ENCODE peak calls at places on chromosomes 11 and 22, in five cellular contexts. Y, T, R, B and A are unnamed samples. For H3K36me3, the result is how much of the 10 kb centered on the place peaks cover.

GRCh38 chr11:71437879-71438278 is 10.3 kb downstream of the DHCR7 start:
- DNase-seq in B (no peak), Y (no peak), T (no peak), R (no peak), A (peak)

GRCh38 chr11:1560011-1560579 is 12.0 kb downstream of the DUSP8 start:
- DNase-seq in T (no peak), B (peak), Y (no peak), R (no peak), A (peak)

GRCh38 chr11:133978816-133979215 is 22.0 kb upstream of the IGSF9B start:
- DNase-seq in T (no peak), R (no peak), B (no peak), Y (no peak), A (no peak)

GRCh38 chr22:29152045-29152380 is 53.7 kb upstream of the EMID1 start:
- DNase-seq in T (no peak), B (no peak), R (no peak), Y (no peak), A (no peak)

GRCh38 chr11:126165366-126166156 is 45.9 kb downstream of the RPUSD4 start:
- DNase-seq in B (no peak), Y (no peak), R (peak), T (no peak), A (no peak)

GRCh38 chr22:24681236-24681635 is 78.2 kb downstream of the GGT1 start:
- DNase-seq in R (no peak), B (no peak), T (no peak), Y (no peak), A (no peak)

GRCh38 chr11:128189823-128190222 is 397.5 kb downstream of the ETS1 start:
- DNase-seq in B (no peak), T (no peak), R (no peak), Y (no peak), A (no peak)

GRCh38 chr11:5722622-5723021 is 13.6 kb upstream of the OR56B1 start:
- DNase-seq in Y (no peak), T (no peak), R (no peak), B (no peak), A (no peak)

GRCh38 chr11:120853435-120853834 is 170.5 kb upstream of the TBCEL start:
- DNase-seq in T (no peak), R (no peak), B (no peak), Y (no peak), A (no peak)

GRCh38 chr11:35641206-35641885 is 21.2 kb upstream of the TRIM44 start:
- DNase-seq in Y (no peak), B (no peak), R (no peak), T (no peak), A (no peak)

GRCh38 chr11:113736323-113736722 is 30.2 kb upstream of the TMPRSS5 start:
- DNase-seq in Y (no peak), T (no peak), R (no peak), B (no peak), A (no peak)
- H3K36me3 ChIP-seq in Y (half or more), T (under half), R (half or more), B (under half), A (under half)

GRCh38 chr11:130510407-130511006 is 62.1 kb downstream of the ADAMTS15 start:
- DNase-seq in B (no peak), Y (no peak), R (peak), T (no peak), A (no peak)
- H3K27ac ChIP-seq in B (no peak), Y (no peak), R (peak), T (no peak), A (peak)

DNA sequence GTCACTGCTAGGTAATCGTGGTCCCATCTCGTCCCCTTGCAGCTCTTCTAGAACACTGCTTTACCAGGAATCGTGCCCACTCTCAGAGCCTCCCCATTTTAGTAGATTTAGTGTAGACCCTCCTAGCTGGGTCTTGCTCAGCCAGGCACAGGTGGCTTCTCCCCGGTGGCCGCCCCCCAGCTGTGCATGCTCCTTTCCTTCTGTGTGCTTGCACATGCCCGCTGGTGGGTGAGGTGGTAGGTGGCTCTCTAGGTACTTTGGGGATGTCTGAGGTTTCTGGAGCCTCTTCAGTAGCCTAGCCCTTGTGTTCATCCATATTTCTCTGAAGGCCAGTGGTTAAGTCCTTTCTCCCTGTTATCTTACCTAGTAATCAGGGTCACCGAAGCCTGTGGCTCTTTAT is 5.6 kb downstream of the TUB start:
- DNase-seq in T (no peak), Y (no peak), R (no peak), B (no peak), A (no peak)
- H3K36me3 ChIP-seq in T (under half), Y (under half), R (under half), B (under half), A (under half)

GRCh38 chr11:63782749-63783148 is 14.2 kb upstream of the ZFTA start:
- DNase-seq in B (no peak), R (no peak), Y (no peak), T (no peak), A (no peak)

GRCh38 chr11:63785823-63786222 is 17.2 kb upstream of the ZFTA start:
- DNase-seq in R (no peak), B (no peak), T (no peak), Y (no peak), A (no peak)

GRCh38 chr11:63779044-63779443 is 10.5 kb upstream of the ZFTA start:
- DNase-seq in Y (no peak), B (no peak), T (no peak), R (no peak), A (no peak)

GRCh38 chr11:63783925-63784592 is 15.5 kb upstream of the ZFTA start:
- DNase-seq in R (no peak), Y (peak), B (no peak), T (no peak), A (no peak)
- H3K27ac ChIP-seq in R (no peak), Y (no peak), B (no peak), T (no peak), A (no peak)

GRCh38 chr11:63907063-63907462 is 9.9 kb downstream of the RCOR2 start:
- DNase-seq in Y (no peak), R (no peak), B (no peak), T (no peak), A (no peak)

GRCh38 chr11:63907808-63908530 is 9.0 kb downstream of the RCOR2 start:
- DNase-seq in B (no peak), R (no peak), T (no peak), Y (no peak), A (no peak)

GRCh38 chr11:63906087-63906486 is 10.9 kb downstream of the RCOR2 start:
- DNase-seq in R (no peak), T (no peak), Y (no peak), B (no peak), A (no peak)

GRCh38 chr11:63905179-63905578 is 11.8 kb downstream of the RCOR2 start:
- DNase-seq in B (no peak), R (no peak), T (no peak), Y (no peak), A (no peak)

DNA sequence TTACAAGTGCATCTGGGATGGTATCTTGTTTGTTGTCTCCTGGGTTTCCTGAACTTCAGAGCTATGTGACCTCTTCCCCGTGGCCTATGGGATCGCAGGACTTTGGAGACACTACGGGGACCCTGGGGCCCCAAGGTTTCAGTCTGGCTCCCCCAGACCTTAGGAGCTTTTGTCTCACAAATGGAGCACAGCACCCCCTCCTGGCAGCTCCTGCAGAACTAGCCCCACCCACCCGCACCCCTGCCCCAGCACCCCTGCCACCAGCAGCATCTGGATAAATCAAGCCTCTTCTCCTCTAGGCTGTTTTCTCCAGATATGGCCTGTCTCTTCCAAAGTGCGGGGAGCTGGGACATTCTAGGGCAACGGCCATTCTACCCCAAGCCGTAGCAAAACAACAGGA is 10.4 kb downstream of the RCOR2 start:
- DNase-seq in R (no peak), B (peak), Y (peak), T (no peak), A (no peak)
- H3K36me3 ChIP-seq in R (half or more), B (half or more), Y (half or more), T (under half), A (under half)

DNA sequence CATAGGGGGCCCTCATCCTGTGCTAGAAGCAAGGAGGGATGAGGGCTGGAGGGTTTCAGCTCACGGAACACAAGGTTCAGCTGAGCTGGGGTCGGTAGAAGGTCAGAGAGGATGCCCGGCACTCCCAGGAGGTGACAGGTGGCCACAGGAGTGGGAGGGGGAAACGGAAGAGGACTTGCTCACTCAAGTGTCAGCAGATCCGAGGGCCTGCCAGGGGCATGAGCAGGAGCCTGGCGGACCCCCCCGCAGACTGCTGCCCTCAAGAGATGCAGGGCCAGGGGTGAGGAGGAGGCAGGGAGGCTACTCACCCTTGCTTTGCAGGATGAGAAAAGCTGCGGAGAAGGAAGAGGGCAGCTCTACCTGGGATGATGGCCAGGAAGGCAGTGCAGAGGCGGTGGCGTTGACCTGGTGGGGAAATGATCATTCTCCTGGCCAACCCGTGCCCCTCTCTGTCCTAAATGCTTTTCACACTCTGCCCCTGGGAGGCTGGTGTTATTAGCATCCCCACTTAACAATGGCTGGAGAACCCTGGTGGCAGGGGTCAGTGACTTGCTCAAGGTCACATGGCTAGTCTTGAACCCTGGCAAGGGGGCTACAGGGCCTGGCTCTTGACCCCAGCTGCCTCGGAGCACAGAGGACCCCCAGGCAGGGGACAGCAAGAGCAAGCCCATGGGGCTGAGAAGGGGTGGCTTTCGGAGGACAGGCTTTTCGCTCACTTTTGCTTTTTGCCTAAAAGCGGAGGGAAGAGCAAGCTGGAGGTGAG is 30.1 kb upstream of the CSNK1E start:
- DNase-seq in R (no peak), T (no peak), Y (no peak), B (no peak), A (no peak)
- H3K27ac ChIP-seq in R (no peak), T (no peak), Y (no peak), B (no peak), A (no peak)